ENCODE peak calls at places on chromosome 21, in nine cellular contexts. One of them, this sample, is unnamed.
A peak's percentile ranks its signal among the peaks of the same experiment; 100 is the strongest.

GRCh38 chr21:27582246-27582945 is 615.5 kb upstream of the ADAMTS5 start:
- DNase-seq in GM23338: no peak
- DNase-seq in nucleus accumbens: no peak
- DNase-seq in HFFc6: no peak
- DNase-seq in ELR: peak; percentile 31
- DNase-seq in AG08395: no peak
- DNase-seq in astrocyte of the cerebellum: no peak
- DNase-seq in heart left ventricle: no peak
- DNase-seq in GM06990: no peak
- DNase-seq in this sample: no peak

GRCh38 chr21:16752109-16752508 is 760.7 kb upstream of the CXADR start:
- DNase-seq in GM06990: no peak
- DNase-seq in nucleus accumbens: no peak
- DNase-seq in heart left ventricle: no peak
- DNase-seq in HFFc6: no peak
- DNase-seq in GM23338: no peak
- DNase-seq in astrocyte of the cerebellum: no peak
- DNase-seq in AG08395: no peak
- DNase-seq in ELR: no peak
- DNase-seq in this sample: no peak

GRCh38 chr21:46172863-46173528 is 11.3 kb downstream of the SPATC1L start:
- DNase-seq in heart left ventricle: no peak
- DNase-seq in GM23338: no peak
- DNase-seq in HFFc6: no peak
- DNase-seq in astrocyte of the cerebellum: no peak
- DNase-seq in AG08395: no peak
- DNase-seq in ELR: no peak
- DNase-seq in GM06990: no peak
- DNase-seq in nucleus accumbens: no peak
- DNase-seq in this sample: no peak

GRCh38 chr21:41627428-41627827 is 119.5 kb upstream of the TMPRSS2 start:
- DNase-seq in astrocyte of the cerebellum: no peak
- DNase-seq in ELR: peak; percentile 61
- DNase-seq in HFFc6: peak; percentile 12
- DNase-seq in GM06990: no peak
- DNase-seq in GM23338: no peak
- DNase-seq in AG08395: peak; percentile 56
- DNase-seq in heart left ventricle: no peak
- DNase-seq in nucleus accumbens: no peak
- DNase-seq in this sample: no peak

GRCh38 chr21:36035381-36035791 is 24.9 kb downstream of the SETD4 start:
- DNase-seq in GM06990: no peak
- DNase-seq in astrocyte of the cerebellum: no peak
- DNase-seq in nucleus accumbens: no peak
- DNase-seq in GM23338: peak; percentile 66
- DNase-seq in AG08395: no peak
- DNase-seq in heart left ventricle: no peak
- DNase-seq in HFFc6: no peak
- DNase-seq in ELR: no peak
- DNase-seq in this sample: peak; percentile 65

GRCh38 chr21:39612233-39613028 is at the start of gene B3GALT5:
- DNase-seq in nucleus accumbens: peak; percentile 14
- DNase-seq in HFFc6: no peak
- DNase-seq in AG08395: peak; percentile 31
- DNase-seq in GM23338: peak; percentile 94
- DNase-seq in ELR: peak; percentile 63
- DNase-seq in astrocyte of the cerebellum: no peak
- DNase-seq in heart left ventricle: no peak
- DNase-seq in GM06990: no peak
- DNase-seq in this sample: peak; percentile 17

GRCh38 chr21:15682182-15682895 is 47.4 kb upstream of the USP25 start:
- DNase-seq in ELR: peak; percentile 76
- DNase-seq in AG08395: peak; percentile 57
- DNase-seq in nucleus accumbens: no peak
- DNase-seq in heart left ventricle: no peak
- DNase-seq in HFFc6: peak; percentile 30
- DNase-seq in astrocyte of the cerebellum: no peak
- DNase-seq in GM23338: no peak
- DNase-seq in GM06990: no peak
- DNase-seq in this sample: no peak

GRCh38 chr21:33634254-33634653 is 7.3 kb downstream of the CRYZL1 start:
- DNase-seq in nucleus accumbens: no peak
- DNase-seq in astrocyte of the cerebellum: no peak
- DNase-seq in GM06990: no peak
- DNase-seq in heart left ventricle: no peak
- DNase-seq in AG08395: no peak
- DNase-seq in HFFc6: no peak
- DNase-seq in GM23338: no peak
- DNase-seq in ELR: no peak
- DNase-seq in this sample: no peak

GRCh38 chr21:14382486-14382834 is 486 bp downstream of the HSPA13 start:
- DNase-seq in nucleus accumbens: no peak
- DNase-seq in heart left ventricle: no peak
- DNase-seq in astrocyte of the cerebellum: no peak
- DNase-seq in GM23338: peak; percentile 78
- DNase-seq in HFFc6: no peak
- DNase-seq in AG08395: peak; percentile 3
- DNase-seq in ELR: no peak
- DNase-seq in GM06990: no peak
- DNase-seq in this sample: no peak

GRCh38 chr21:43317959-43318358 is 109.0 kb downstream of the SIK1 start:
- DNase-seq in HFFc6: no peak
- DNase-seq in nucleus accumbens: no peak
- DNase-seq in GM06990: no peak
- DNase-seq in ELR: peak; percentile 14
- DNase-seq in heart left ventricle: no peak
- DNase-seq in astrocyte of the cerebellum: no peak
- DNase-seq in AG08395: no peak
- DNase-seq in GM23338: no peak
- DNase-seq in this sample: peak; percentile 61

This sample was measured in NCI-H82.